ENCODE peak calls at places on chromosome 12, in four cellular contexts. Y is HepG2, Q is K562, G is GM12878. H is an unnamed sample.

GRCh38 chr12:93199831-93200236 is 177.9 kb upstream of the NUDT4 start:
- DNase-seq in Y (no peak), Q (peak; percentile 12), G (no peak), H (no peak)

GRCh38 chr12:57793920-57794319 is 11.3 kb downstream of the TSFM start:
- DNase-seq in Y (no peak), Q (no peak), G (no peak), H (no peak)

GRCh38 chr12:3137268-3137761 is 60.1 kb downstream of the TSPAN9 start:
- DNase-seq in Y (no peak), Q (no peak), G (no peak), H (no peak)

GRCh38 chr12:105106621-105107020 is 910 bp upstream of the WASHC4 start:
- DNase-seq in Y (no peak), Q (no peak), G (no peak), H (no peak)

GRCh38 chr12:84069699-84070098 is 842.9 kb downstream of the SLC6A15 start:
- DNase-seq in Y (no peak), Q (no peak), G (no peak), H (no peak)

GRCh38 chr12:43428088-43428600 is 123.9 kb downstream of the ADAMTS20 start:
- DNase-seq in Y (no peak), Q (no peak), G (no peak), H (no peak)

GRCh38 chr12:49098035-49098451 is 3.4 kb upstream of the DHH start:
- DNase-seq in Y (peak; percentile 28), Q (peak; percentile 78), G (no peak), H (peak; percentile 78)

GRCh38 chr12:124490584-124491305 is 76.7 kb downstream of the NCOR2 start:
- DNase-seq in Y (no peak), Q (peak; percentile 94), G (no peak), H (no peak)

GRCh38 chr12:116928504-116928903 is 17.8 kb downstream of the FBXW8 start:
- DNase-seq in Y (no peak), Q (no peak), G (no peak), H (no peak)

GRCh38 chr12:111034148-111034910 is 114.0 kb upstream of the MYL2 start:
- DNase-seq in Y (no peak), Q (no peak), G (no peak), H (peak; percentile 41)

GRCh38 chr12:4392223-4392742 is 12.8 kb upstream of the FGF23 start:
- DNase-seq in Y (no peak), Q (peak; percentile 38), G (no peak), H (no peak)

GRCh38 chr12:76706099-76706498 is 57.8 kb upstream of the ZDHHC17 start:
- DNase-seq in Y (no peak), Q (no peak), G (no peak), H (no peak)

GRCh38 chr12:1422604-1423315 is 171.6 kb downstream of the FBXL14 start:
- DNase-seq in Y (no peak), Q (no peak), G (peak; percentile 83), H (no peak)

GRCh38 chr12:113135178-113136127 is at the start of gene RASAL1:
- DNase-seq in Y (peak; percentile 25), Q (peak; percentile 76), G (no peak), H (peak; percentile 56)

GRCh38 chr12:49092086-49092815 is 2.4 kb downstream of the DHH start:
- DNase-seq in Y (peak; percentile 51), Q (peak; percentile 98), G (no peak), H (peak; percentile 58)

GRCh38 chr12:112340235-112340634 is 42.0 kb downstream of the HECTD4 start:
- DNase-seq in Y (no peak), Q (no peak), G (no peak), H (no peak)

GRCh38 chr12:107335802-107336570 is 242.6 kb upstream of the CRY1 start:
- DNase-seq in Y (no peak), Q (no peak), G (no peak), H (no peak)

GRCh38 chr12:132803883-132804282 is 24.8 kb downstream of the GOLGA3 start:
- DNase-seq in Y (no peak), Q (no peak), G (no peak), H (no peak)

GRCh38 chr12:24600996-24601395 is 347.9 kb downstream of the BCAT1 start:
- DNase-seq in Y (no peak), Q (no peak), G (no peak), H (no peak)

GRCh38 chr12:6229224-6229748 is 29.1 kb downstream of the CD9 start:
- DNase-seq in Y (no peak), Q (no peak), G (no peak), H (no peak)

GRCh38 chr12:44847888-44848770 is 28.0 kb downstream of the NELL2 start:
- DNase-seq in Y (no peak), Q (no peak), G (peak; percentile 40), H (no peak)

GRCh38 chr12:22275847-22276246 is 58.7 kb downstream of the ST8SIA1 start:
- DNase-seq in Y (no peak), Q (no peak), G (no peak), H (no peak)

GRCh38 chr12:121812921-121813896 is 9.4 kb downstream of the SETD1B start:
- DNase-seq in Y (no peak), Q (no peak), G (no peak), H (no peak)

GRCh38 chr12:49298160-49298559 is 3.2 kb downstream of the PRPH start:
- DNase-seq in Y (no peak), Q (no peak), G (no peak), H (no peak)

GRCh38 chr12:92030618-92031017 is 115.0 kb downstream of the BTG1 start:
- DNase-seq in Y (no peak), Q (peak; percentile 53), G (peak; percentile 88), H (no peak)

GRCh38 chr12:76080729-76081415 is 3.6 kb downstream of the NAP1L1 start:
- DNase-seq in Y (peak; percentile 4), Q (peak; percentile 37), G (no peak), H (peak; percentile 20)

GRCh38 chr12:41795910-41796309 is 348.8 kb downstream of the GXYLT1 start:
- DNase-seq in Y (no peak), Q (no peak), G (no peak), H (peak; percentile 27)

GRCh38 chr12:41794341-41794740 is 350.3 kb downstream of the GXYLT1 start:
- DNase-seq in Y (no peak), Q (no peak), G (no peak), H (no peak)

DNA sequence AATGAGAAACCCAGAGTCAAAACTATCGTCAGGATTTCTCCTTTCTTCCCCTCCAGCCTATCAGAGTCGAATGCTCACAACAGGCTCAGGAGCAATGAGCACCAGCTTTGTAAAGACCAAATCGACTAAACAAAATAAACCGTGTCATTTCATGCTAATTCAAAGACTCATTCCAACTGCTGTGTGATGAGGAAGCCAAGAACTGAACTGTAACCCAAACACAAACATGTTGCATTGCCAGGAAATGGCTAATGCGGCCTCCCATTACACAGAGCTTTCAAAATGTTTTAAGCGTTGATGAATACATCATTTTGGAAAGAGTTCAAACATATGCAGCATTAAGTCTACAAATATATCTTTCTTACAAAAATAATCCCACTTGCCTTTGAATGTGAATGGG is 349.6 kb downstream of the GXYLT1 start:
- DNase-seq in Y (no peak), Q (no peak), G (no peak), H (no peak)
- TF ChIP-seq TARDBP in Y (no peak), Q (no peak), G (no peak), H (no peak)

GRCh38 chr12:109627633-109628032 is 54.0 kb downstream of the MVK start:
- DNase-seq in Y (no peak), Q (no peak), G (no peak), H (no peak)
- TF ChIP-seq TARDBP in Y (no peak), Q (no peak), G (no peak), H (no peak)

DNA sequence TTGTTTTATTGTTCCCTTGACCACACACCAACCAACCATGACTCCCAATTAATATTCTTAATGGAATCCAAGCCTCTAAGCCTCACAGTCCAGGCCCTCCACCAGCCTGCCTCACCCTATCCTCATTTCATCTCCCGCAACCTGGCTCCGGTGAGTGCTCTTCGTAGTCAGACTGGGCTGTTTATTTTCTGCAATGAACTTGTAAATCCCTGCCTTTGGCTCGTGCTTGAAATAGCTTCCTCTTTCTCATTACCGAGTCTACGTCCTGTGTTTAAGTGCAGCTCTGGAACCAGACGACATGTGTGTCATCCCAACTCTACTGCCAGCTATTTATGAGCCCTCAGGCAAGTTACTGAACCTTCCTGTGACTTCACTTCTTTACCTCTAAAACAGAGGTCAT is 12.4 kb upstream of the ETFBKMT start:
- DNase-seq in Y (no peak), Q (no peak), G (no peak), H (no peak)
- TF ChIP-seq TARDBP in Y (no peak), Q (no peak), G (no peak), H (no peak)

GRCh38 chr12:12803186-12803585 is 10.0 kb upstream of the DDX47 start:
- DNase-seq in Y (peak; percentile 62), Q (peak; percentile 75), G (no peak), H (peak; percentile 41)

GRCh38 chr12:12804011-12804410 is 9.1 kb upstream of the DDX47 start:
- DNase-seq in Y (peak; percentile 29), Q (no peak), G (no peak), H (no peak)

GRCh38 chr12:12799163-12799920 is 13.8 kb upstream of the DDX47 start:
- DNase-seq in Y (no peak), Q (no peak), G (no peak), H (no peak)

GRCh38 chr12:12800406-12801180 is 12.6 kb upstream of the DDX47 start:
- DNase-seq in Y (no peak), Q (peak; percentile 58), G (no peak), H (no peak)

DNA sequence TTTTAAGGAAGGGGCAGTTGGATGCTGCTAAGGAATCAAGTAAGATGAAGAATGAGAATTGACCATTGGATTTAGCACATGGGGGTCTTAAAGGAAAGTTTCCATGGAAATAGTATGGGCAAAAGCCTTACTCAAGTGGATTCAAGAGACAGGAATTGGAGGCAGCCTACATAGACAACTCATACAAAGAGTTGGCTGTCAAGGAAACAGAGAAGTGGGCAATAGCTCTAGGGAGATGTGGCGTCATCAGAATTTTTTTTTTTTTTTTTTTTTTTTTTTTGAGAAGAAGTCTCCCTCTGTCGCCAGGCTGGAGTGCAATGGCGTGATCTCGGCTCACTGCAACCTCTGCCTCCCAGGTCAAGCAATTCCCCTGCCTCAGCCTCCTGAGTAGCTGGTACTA is 11.5 kb upstream of the DDX47 start:
- DNase-seq in Y (no peak), Q (no peak), G (no peak), H (no peak)
- TF ChIP-seq TARDBP in Y (no peak), Q (no peak), G (no peak), H (no peak)

GRCh38 chr12:26247873-26248272 is 52.5 kb downstream of the SSPN start:
- DNase-seq in Y (no peak), Q (no peak), G (no peak), H (no peak)
- TF ChIP-seq TARDBP in Y (no peak), Q (no peak), G (no peak), H (no peak)